ENCODE peak calls at places on chromosome 2, in nine cellular contexts. N is fibroblast of the aortic adventitia, A is PC-3, P is uterus, X is tibial artery, G is stomach, O is right lobe of liver, J is astrocyte of the spinal cord, V is foreskin fibroblast. U is an unnamed sample.

GRCh38 chr2:11132036-11132671 is 23.1 kb upstream of the SLC66A3 start:
- DNase-seq in N (no peak), A (no peak), P (no peak), X (no peak), G (no peak), O (no peak), J (no peak), V (no peak), U (no peak)

GRCh38 chr2:129133692-129134641 is 815.3 kb upstream of the HS6ST1 start:
- DNase-seq in N (no peak), A (no peak), P (no peak), X (no peak), G (no peak), O (no peak), J (no peak), V (no peak), U (no peak)

GRCh38 chr2:27247893-27248292 is 15.0 kb downstream of the SLC30A3 start:
- DNase-seq in N (no peak), A (no peak), P (no peak), X (no peak), G (no peak), O (no peak), J (no peak), V (no peak), U (no peak)

GRCh38 chr2:143807192-143807591 is 678.0 kb downstream of the ARHGAP15 start:
- DNase-seq in N (no peak), A (no peak), P (no peak), X (no peak), G (no peak), O (no peak), J (no peak), V (no peak), U (no peak)

GRCh38 chr2:26988165-26988879 is 17.9 kb downstream of the MAPRE3 start:
- DNase-seq in N (peak), A (no peak), P (no peak), X (no peak), G (no peak), O (no peak), J (peak), V (peak), U (no peak)

GRCh38 chr2:165573534-165574461 is 104.3 kb downstream of the CSRNP3 start:
- DNase-seq in N (peak), A (peak), P (peak), X (no peak), G (peak), O (peak), J (peak), V (no peak), U (peak)

GRCh38 chr2:154226931-154227330 is 355.2 kb downstream of the GALNT13 start:
- DNase-seq in N (no peak), A (no peak), P (no peak), X (no peak), G (no peak), O (no peak), J (no peak), V (no peak), U (no peak)

GRCh38 chr2:109497911-109498870 is 115.6 kb downstream of the SEPTIN10 start:
- DNase-seq in N (no peak), A (no peak), P (no peak), X (no peak), G (no peak), O (no peak), J (no peak), V (no peak), U (no peak)

GRCh38 chr2:66440011-66440542 is 5.2 kb downstream of the MEIS1 start:
- DNase-seq in N (peak), A (no peak), P (no peak), X (peak), G (no peak), O (no peak), J (peak), V (peak), U (no peak)

GRCh38 chr2:25365241-25365640 is 23.5 kb upstream of the DNMT3A start:
- DNase-seq in N (no peak), A (peak), P (no peak), X (no peak), G (no peak), O (no peak), J (no peak), V (no peak), U (no peak)

GRCh38 chr2:98771771-98772521 is 41.0 kb upstream of the MGAT4A start:
- DNase-seq in N (peak), A (no peak), P (no peak), X (no peak), G (no peak), O (no peak), J (peak), V (no peak), U (no peak)

GRCh38 chr2:20653695-20654306 is 2.9 kb upstream of the HS1BP3 start:
- DNase-seq in N (no peak), A (no peak), P (no peak), X (peak), G (no peak), O (no peak), J (no peak), V (no peak), U (peak)

GRCh38 chr2:74457129-74457548 is 1.1 kb upstream of the WBP1 start:
- DNase-seq in N (no peak), A (no peak), P (no peak), X (no peak), G (no peak), O (no peak), J (peak), V (no peak), U (no peak)

GRCh38 chr2:199765646-199766045 is 85.3 kb downstream of the FTCDNL1 start:
- DNase-seq in N (no peak), A (no peak), P (no peak), X (no peak), G (no peak), O (no peak), J (no peak), V (no peak), U (no peak)

GRCh38 chr2:12504443-12504842 is 212.3 kb upstream of the TRIB2 start:
- DNase-seq in N (no peak), A (peak), P (no peak), X (no peak), G (no peak), O (no peak), J (peak), V (no peak), U (no peak)

GRCh38 chr2:58788402-58788801 is 547.3 kb upstream of the FANCL start:
- DNase-seq in N (no peak), A (peak), P (no peak), X (no peak), G (no peak), O (no peak), J (no peak), V (no peak), U (no peak)

GRCh38 chr2:169001116-169001815 is 29.9 kb downstream of the ABCB11 start:
- DNase-seq in N (no peak), A (peak), P (no peak), X (no peak), G (no peak), O (no peak), J (peak), V (no peak), U (no peak)

GRCh38 chr2:233798335-233799086 is 20.4 kb downstream of the MROH2A start:
- DNase-seq in N (no peak), A (no peak), P (no peak), X (peak), G (peak), O (no peak), J (no peak), V (no peak), U (no peak)

GRCh38 chr2:198314559-198315153 is 510.3 kb downstream of the PLCL1 start:
- DNase-seq in N (peak), A (peak), P (no peak), X (no peak), G (no peak), O (no peak), J (peak), V (peak), U (no peak)

GRCh38 chr2:109209412-109209811 is 80.4 kb downstream of the SH3RF3 start:
- DNase-seq in N (peak), A (peak), P (peak), X (no peak), G (no peak), O (no peak), J (peak), V (peak), U (no peak)

GRCh38 chr2:131055169-131056065 is 37.8 kb downstream of the FAM168B start:
- DNase-seq in N (peak), A (no peak), P (no peak), X (no peak), G (no peak), O (no peak), J (peak), V (peak), U (peak)

GRCh38 chr2:20465716-20466391 is 19.0 kb downstream of the RHOB start:
- DNase-seq in N (no peak), A (peak), P (no peak), X (peak), G (peak), O (no peak), J (no peak), V (no peak), U (no peak)

GRCh38 chr2:29766191-29766590 is 155.2 kb downstream of the ALK start:
- DNase-seq in N (no peak), A (peak), P (no peak), X (no peak), G (no peak), O (no peak), J (no peak), V (peak), U (no peak)

GRCh38 chr2:44055229-44055628 is 59.4 kb upstream of the LRPPRC start:
- DNase-seq in N (no peak), A (no peak), P (no peak), X (no peak), G (no peak), O (no peak), J (no peak), V (no peak), U (no peak)

GRCh38 chr2:201859886-201860285 is 53.5 kb downstream of the CDK15 start:
- DNase-seq in N (no peak), A (no peak), P (no peak), X (no peak), G (no peak), O (no peak), J (peak), V (no peak), U (no peak)

DNA sequence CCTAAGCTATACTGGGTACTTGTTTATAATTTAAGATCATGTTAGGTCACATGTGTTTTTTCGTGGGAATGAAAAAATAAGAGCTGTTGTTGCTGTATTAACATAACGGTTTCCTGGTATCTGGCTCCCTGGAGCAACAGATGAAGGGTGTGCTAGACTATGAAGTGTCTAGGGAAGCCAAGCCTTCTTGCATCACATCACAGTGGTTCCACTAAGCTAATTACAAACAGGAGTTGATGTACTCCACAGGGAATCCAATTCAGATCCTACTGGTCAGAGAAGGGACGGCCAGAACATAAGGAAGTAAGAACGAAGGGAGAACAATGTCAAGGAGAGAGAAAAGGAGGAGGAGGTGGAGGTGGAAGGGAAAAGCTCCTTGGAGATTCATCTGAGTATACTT is 193.0 kb upstream of the CYP26B1 start:
- DNase-seq in N (peak), A (no peak), P (no peak), X (no peak), G (no peak), O (no peak), J (no peak), V (peak), U (no peak)
- TF ChIP-seq CTCF in N (no peak), A (no peak), P (no peak), X (no peak), G (no peak), O (no peak), J (no peak), V (no peak), U (no peak)

GRCh38 chr2:180124273-180124881 is 117.3 kb upstream of the CWC22 start:
- DNase-seq in N (peak), A (peak), P (no peak), X (no peak), G (no peak), O (no peak), J (peak), V (peak), U (no peak)
- TF ChIP-seq CTCF in N (peak), A (peak), P (peak), X (peak), G (peak), O (peak), J (peak), V (peak), U (peak)

GRCh38 chr2:73374243-73374642 is 11.4 kb upstream of the ALMS1 start:
- DNase-seq in N (no peak), A (no peak), P (no peak), X (no peak), G (no peak), O (no peak), J (no peak), V (no peak), U (no peak)
- TF ChIP-seq CTCF in N (no peak), A (no peak), P (no peak), X (no peak), G (no peak), O (no peak), J (no peak), V (no peak), U (no peak)

GRCh38 chr2:88760819-88761598 is 69.5 kb downstream of the RPIA start:
- DNase-seq in N (no peak), A (no peak), P (no peak), X (no peak), G (no peak), O (no peak), J (no peak), V (no peak), U (no peak)

GRCh38 chr2:88764850-88765153 is 73.3 kb downstream of the RPIA start:
- DNase-seq in N (no peak), A (no peak), P (no peak), X (no peak), G (no peak), O (no peak), J (no peak), V (no peak), U (no peak)

GRCh38 chr2:88764141-88764849 is 72.8 kb downstream of the RPIA start:
- DNase-seq in N (no peak), A (no peak), P (no peak), X (no peak), G (no peak), O (no peak), J (no peak), V (no peak), U (no peak)

DNA sequence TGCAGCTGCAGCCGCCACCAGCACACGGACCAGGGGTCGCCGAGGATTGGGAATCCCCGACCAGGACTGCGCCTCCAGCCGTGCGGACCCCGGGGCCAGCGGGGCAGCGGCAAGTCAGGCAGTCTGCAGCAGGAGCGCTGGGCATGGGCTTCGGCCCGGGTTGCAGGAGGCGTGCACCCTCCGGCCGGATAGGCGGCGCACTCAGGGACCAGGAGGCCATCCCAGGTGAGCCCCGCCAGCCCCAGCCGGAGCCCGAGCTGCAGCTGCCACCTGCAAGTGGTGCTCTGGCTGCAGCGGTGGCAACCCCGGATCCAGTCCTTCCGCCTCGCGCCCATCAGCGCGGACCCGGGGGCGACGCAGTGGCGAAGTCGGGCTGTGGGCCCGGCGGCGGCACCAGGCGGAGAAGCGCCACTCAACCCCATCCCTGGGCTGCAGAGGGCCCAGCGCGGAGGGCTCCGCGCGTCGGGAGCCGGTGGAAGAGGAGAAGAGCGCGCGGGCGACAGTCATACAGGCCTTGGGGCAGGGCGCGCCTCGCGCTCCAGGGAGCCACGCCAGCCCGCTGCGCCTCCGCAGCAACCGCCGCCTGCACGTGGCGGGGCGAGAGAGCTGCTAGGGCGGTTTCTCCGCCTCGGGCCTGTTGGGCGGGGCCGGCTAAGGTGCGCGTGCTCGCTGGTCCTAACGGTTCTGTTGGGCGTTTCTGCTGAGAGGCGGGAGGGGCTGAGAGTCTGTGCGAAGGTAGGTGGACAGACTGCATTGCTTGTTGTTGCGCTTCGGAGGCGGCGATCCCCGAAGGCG is 73.9 kb downstream of the RPIA start:
- DNase-seq in N (peak), A (no peak), P (no peak), X (no peak), G (peak), O (peak), J (peak), V (peak), U (peak)
- TF ChIP-seq CTCF in N (no peak), A (no peak), P (no peak), X (no peak), G (no peak), O (no peak), J (no peak), V (no peak), U (no peak)

GRCh38 chr2:211055438-211055837 is 499.0 kb downstream of the CPS1 start:
- DNase-seq in N (peak), A (peak), P (no peak), X (no peak), G (no peak), O (no peak), J (no peak), V (no peak), U (no peak)
- TF ChIP-seq CTCF in N (peak), A (peak), P (no peak), X (no peak), G (no peak), O (no peak), J (peak), V (no peak), U (no peak)

GRCh38 chr2:222025891-222026271 is 272.9 kb downstream of the PAX3 start:
- DNase-seq in N (no peak), A (no peak), P (no peak), X (no peak), G (no peak), O (no peak), J (no peak), V (no peak), U (no peak)

GRCh38 chr2:222024934-222025890 is 273.6 kb downstream of the PAX3 start:
- DNase-seq in N (peak), A (peak), P (no peak), X (no peak), G (no peak), O (no peak), J (peak), V (peak), U (no peak)
- TF ChIP-seq CTCF in N (peak), A (peak), P (peak), X (no peak), G (peak), O (peak), J (peak), V (peak), U (peak)

GRCh38 chr2:148202237-148202636 is 181.3 kb downstream of the MBD5 start:
- DNase-seq in N (no peak), A (no peak), P (no peak), X (no peak), G (no peak), O (no peak), J (no peak), V (no peak), U (no peak)

GRCh38 chr2:148207111-148207510 is 186.2 kb downstream of the MBD5 start:
- DNase-seq in N (no peak), A (no peak), P (no peak), X (no peak), G (no peak), O (no peak), J (no peak), V (no peak), U (no peak)

DNA sequence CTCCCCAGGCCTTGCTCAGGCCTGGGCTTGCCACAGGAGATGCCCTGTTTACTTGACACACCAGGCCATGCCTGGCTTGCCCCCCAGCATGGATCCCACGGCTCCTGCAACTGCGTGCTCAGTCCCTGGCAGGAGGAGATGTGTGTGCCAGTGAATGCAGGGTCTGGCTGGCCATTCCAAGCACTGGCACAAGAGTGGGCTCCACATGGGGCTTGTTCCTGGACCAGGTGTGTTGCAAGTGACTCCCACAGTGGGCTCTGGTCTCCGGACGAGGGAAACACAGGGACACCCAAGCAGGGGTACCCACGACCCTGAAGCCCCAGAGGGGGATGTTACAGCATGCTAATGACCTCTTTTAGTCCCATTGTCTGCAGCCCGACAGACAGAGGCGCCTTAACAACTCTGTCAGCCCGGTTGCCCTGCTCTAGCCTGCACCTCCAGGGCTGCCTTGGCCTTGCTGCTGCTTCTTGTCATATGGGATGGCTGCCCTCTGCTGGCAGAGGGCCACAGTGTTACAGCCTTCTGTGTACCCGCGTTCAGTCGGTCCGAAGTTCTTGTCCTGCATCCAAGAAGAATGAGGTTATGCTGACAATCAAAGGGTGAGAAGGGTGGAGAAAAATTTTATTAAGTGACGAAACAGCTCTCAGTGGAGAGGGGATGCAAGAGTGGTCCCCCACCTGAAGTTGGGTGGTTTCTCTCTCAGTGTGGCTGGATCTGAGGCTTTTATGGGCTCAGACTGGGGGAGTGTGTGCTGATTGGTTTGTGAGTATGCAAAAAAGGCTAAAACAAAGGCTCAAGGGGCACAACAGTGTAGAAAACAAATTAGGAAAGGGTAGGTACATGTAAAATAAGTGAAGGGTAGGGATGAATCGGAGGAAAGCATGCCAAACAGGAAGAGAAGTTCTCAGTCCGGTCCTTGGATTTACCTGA is 180.4 kb downstream of the MBD5 start:
- DNase-seq in N (peak), A (peak), P (no peak), X (no peak), G (peak), O (peak), J (peak), V (peak), U (peak)
- TF ChIP-seq CTCF in N (peak), A (peak), P (no peak), X (no peak), G (no peak), O (no peak), J (peak), V (peak), U (peak)

DNA sequence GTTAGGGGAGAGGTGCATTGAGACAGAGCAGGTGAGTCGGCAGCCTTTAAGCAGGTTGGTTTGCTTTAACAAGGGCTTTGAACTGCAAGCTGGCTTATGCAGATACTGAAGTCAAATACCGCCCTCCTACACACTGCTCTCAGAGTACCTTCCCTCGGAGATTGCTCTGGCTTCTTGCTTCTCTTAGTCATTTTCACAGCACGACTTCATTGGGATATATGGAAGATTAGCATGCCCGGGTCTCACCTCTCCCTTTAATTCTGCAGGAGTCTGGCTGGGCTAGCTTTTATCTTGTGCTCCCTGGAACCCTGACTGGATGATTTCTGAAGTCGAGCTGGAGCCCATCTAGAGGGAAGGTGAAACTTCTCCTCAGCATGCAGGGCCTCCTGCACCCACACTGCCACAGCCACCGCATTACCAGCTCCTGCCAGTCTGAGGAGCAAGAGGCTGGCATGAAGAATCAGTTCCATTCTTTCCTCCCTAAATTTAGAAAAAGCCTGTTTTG is 395.5 kb upstream of the HNRNPA3 start:
- DNase-seq in N (no peak), A (peak), P (no peak), X (no peak), G (no peak), O (no peak), J (no peak), V (no peak), U (no peak)
- TF ChIP-seq CTCF in N (peak), A (peak), P (peak), X (no peak), G (no peak), O (no peak), J (no peak), V (no peak), U (no peak)